ENCODE peak calls at places on chromosomes 12 and 14, in five cellular contexts. D is mammary epithelial cell, T is A673, G is fibroblast of lung, C is K562. E is an unnamed sample.

GRCh38 chr12:75660107-75660530 is 148.7 kb upstream of the KRR1 start:
- DNase-seq in D (peak; percentile 97), T (no peak), G (peak; percentile 95), C (no peak), E (peak; percentile 83)

GRCh38 chr14:55980970-55981369 is 137.2 kb upstream of the PELI2 start:
- DNase-seq in D (no peak), T (no peak), G (no peak), C (no peak), E (no peak)

GRCh38 chr12:54200412-54200811 is 11.6 kb upstream of the SMUG1 start:
- DNase-seq in D (no peak), T (no peak), G (no peak), C (peak; percentile 59), E (no peak)

GRCh38 chr14:85573406-85573805 is 43.5 kb downstream of the FLRT2 start:
- DNase-seq in D (no peak), T (no peak), G (peak; percentile 67), C (no peak), E (no peak)

GRCh38 chr14:36579573-36580140 is 2.8 kb downstream of the NKX2-8 start:
- DNase-seq in D (no peak), T (no peak), G (no peak), C (no peak), E (no peak)

GRCh38 chr14:104133496-104133895 is 4.9 kb upstream of the KIF26A start:
- DNase-seq in D (no peak), T (no peak), G (no peak), C (no peak), E (no peak)

GRCh38 chr12:115752913-115753726 is 524.4 kb downstream of the MED13L start:
- DNase-seq in D (peak; percentile 52), T (peak; percentile 62), G (peak; percentile 66), C (peak; percentile 48), E (peak; percentile 89)

GRCh38 chr12:30000401-30000800 is 216.7 kb upstream of the TMTC1 start:
- DNase-seq in D (no peak), T (peak; percentile 60), G (peak; percentile 87), C (no peak), E (no peak)

GRCh38 chr14:99790201-99790977 is 2.8 kb upstream of the EML1 start:
- DNase-seq in D (no peak), T (no peak), G (no peak), C (no peak), E (no peak)

GRCh38 chr14:101858791-101859537 is 97.5 kb downstream of the PPP2R5C start:
- DNase-seq in D (no peak), T (no peak), G (no peak), C (no peak), E (no peak)

GRCh38 chr14:52399886-52400599 is 85.9 kb downstream of the PTGER2 start:
- DNase-seq in D (no peak), T (peak; percentile 14), G (peak; percentile 41), C (no peak), E (peak; percentile 40)

GRCh38 chr12:47307680-47308399 is 228.1 kb upstream of the AMIGO2 start:
- DNase-seq in D (peak; percentile 65), T (peak; percentile 86), G (peak; percentile 65), C (peak; percentile 70), E (peak; percentile 84)

GRCh38 chr12:63821781-63822251 is 22.7 kb upstream of the SRGAP1 start:
- DNase-seq in D (peak; percentile 19), T (no peak), G (peak; percentile 23), C (no peak), E (no peak)

GRCh38 chr14:34223302-34224150 is 238.5 kb downstream of the SPTSSA start:
- DNase-seq in D (no peak), T (no peak), G (no peak), C (no peak), E (peak; percentile 26)

GRCh38 chr12:55974308-55974724 is 438 bp downstream of the RAB5B start:
- DNase-seq in D (peak; percentile 49), T (peak; percentile 27), G (peak; percentile 59), C (peak; percentile 67), E (peak; percentile 40)

GRCh38 chr12:104695453-104696148 is 238.9 kb downstream of the CHST11 start:
- DNase-seq in D (peak; percentile 78), T (no peak), G (peak; percentile 100), C (no peak), E (no peak)

GRCh38 chr14:80264698-80265097 is 53.4 kb upstream of the DIO2 start:
- DNase-seq in D (no peak), T (no peak), G (no peak), C (no peak), E (no peak)

GRCh38 chr12:75722714-75723200 is 211.3 kb upstream of the KRR1 start:
- DNase-seq in D (peak; percentile 85), T (peak; percentile 96), G (peak; percentile 95), C (peak; percentile 63), E (peak; percentile 88)

GRCh38 chr14:94126800-94127199 is 2.6 kb downstream of the IFI27L2 start:
- DNase-seq in D (no peak), T (no peak), G (no peak), C (no peak), E (no peak)

GRCh38 chr12:107319536-107320030 is 226.2 kb upstream of the CRY1 start:
- DNase-seq in D (peak; percentile 26), T (peak; percentile 45), G (peak; percentile 34), C (no peak), E (no peak)

GRCh38 chr12:128995619-128996018 is 142.3 kb downstream of the GLT1D1 start:
- DNase-seq in D (no peak), T (no peak), G (no peak), C (peak; percentile 17), E (no peak)

GRCh38 chr12:32155041-32155440 is 48.4 kb downstream of the BICD1 start:
- DNase-seq in D (no peak), T (no peak), G (no peak), C (no peak), E (no peak)

GRCh38 chr12:32151552-32151951 is 44.9 kb downstream of the BICD1 start:
- DNase-seq in D (peak; percentile 24), T (no peak), G (no peak), C (no peak), E (no peak)

GRCh38 chr12:32148372-32148771 is 41.7 kb downstream of the BICD1 start:
- DNase-seq in D (peak; percentile 55), T (no peak), G (peak; percentile 92), C (no peak), E (peak; percentile 69)

GRCh38 chr12:32149489-32149888 is 42.8 kb downstream of the BICD1 start:
- DNase-seq in D (no peak), T (no peak), G (no peak), C (no peak), E (no peak)

GRCh38 chr12:32151081-32151480 is 44.4 kb downstream of the BICD1 start:
- DNase-seq in D (no peak), T (no peak), G (no peak), C (no peak), E (no peak)
- TF ChIP-seq CTCF in D (no peak), T (no peak), G (no peak), C (no peak), E (no peak)

DNA sequence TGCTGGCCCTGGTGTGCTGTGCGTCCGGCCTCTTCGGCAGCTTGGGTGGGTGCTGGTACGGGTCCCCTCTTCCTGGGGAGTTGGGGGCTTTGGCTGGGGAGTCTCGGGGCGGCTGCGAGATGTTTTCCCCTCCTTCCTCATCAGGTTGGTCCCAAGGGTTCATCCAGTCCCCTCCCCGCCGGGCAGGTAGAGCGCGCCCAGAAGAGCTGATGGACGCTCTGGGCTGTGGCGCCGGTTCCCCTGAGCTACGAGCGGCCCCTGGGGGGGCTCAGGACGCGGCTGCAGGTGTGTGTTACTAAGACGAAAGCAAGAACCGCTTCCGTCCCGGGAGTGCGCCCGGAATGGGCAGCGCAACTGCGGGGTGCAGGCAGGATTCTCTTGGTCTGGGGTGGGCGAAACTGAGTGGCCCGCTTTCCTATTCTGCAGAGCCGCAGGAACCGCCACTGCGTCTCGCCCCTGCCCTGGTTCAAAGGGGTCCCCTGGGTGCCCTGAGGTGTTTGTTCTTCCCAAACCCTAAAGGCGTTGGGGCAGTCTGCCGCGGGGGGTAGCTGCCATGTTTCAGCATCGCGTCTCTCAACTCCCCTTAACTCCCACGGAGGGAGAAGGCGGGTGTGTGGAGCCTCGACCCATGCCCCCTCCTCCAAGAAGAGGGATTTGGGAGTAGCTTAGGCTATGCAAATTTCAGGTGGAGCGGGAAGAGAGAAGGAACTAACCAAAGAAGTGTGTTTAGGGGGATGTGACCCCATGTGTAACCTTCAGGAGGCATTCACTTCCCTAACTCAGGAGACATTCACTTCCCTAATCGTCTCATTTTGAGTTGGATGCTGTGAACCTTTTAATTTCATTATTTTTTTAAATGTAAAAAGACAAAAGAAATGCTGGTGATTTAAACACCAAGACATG is 1.2 kb downstream of the SLC24A4 start:
- DNase-seq in D (peak; percentile 1), T (no peak), G (no peak), C (no peak), E (no peak)
- TF ChIP-seq EZH2 in D (no peak), T (no peak), G (no peak), C (no peak), E (no peak)

GRCh38 chr12:45707241-45707857 is 22.2 kb upstream of the ARID2 start:
- DNase-seq in D (no peak), T (no peak), G (no peak), C (no peak), E (no peak)
- H3K4me3 ChIP-seq in D (no peak overlapping the region), T (no peak overlapping the region), G (no peak overlapping the region), C (no peak overlapping the region), E (no peak overlapping the region)

DNA sequence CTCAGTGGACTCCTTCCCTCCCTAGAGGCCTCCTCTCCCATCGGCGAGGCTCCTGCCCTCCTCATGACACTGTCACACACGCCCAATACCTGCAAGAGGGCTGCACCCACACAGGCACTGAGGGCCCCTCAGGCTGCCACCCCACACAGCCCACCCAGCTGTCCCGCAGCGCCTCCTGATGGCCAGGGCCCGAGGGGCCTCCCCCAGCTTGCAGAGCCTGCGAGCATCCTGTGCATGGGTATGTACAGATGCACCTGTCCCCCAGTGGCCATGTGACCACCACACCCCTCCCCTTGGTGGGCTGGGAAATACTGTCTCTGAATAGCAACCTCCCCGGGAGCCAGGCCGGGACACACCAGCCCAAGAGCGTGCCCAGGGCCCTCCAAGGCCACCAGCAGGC is 19.0 kb upstream of the NUDT14 start:
- DNase-seq in D (no peak), T (no peak), G (no peak), C (peak; percentile 30), E (no peak)
- TF ChIP-seq CTCF in D (no peak), T (peak; percentile 56), G (no peak), C (peak; percentile 45), E (peak; percentile 45)

DNA sequence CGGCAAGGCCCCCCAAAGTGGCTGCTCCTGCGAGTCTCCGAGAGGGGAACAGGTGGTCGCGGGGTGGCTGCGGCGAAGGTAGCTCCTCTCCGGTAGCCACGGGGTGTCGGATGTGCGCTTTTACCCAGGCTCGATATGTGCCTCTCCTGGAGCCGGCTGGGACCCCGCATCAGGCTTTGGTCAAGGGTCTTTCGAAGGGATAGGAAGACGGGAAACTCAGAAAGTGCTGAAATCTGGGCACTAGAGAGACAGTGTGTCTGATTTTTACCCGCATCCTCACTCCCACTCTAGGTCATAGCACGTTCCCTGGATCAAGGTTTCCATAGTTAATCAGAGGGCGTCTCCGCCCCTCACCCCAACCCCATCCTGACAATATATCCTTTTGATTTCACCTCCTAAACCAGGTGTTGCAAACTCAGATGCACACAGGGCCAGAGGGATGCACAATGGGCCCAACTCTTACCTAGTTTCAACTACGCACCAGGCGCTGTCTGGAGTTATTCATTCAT is 156.9 kb downstream of the PTPN11 start:
- DNase-seq in D (no peak), T (no peak), G (no peak), C (no peak), E (no peak)
- TF ChIP-seq EZH2 in D (no peak), T (no peak), G (no peak), C (no peak), E (no peak)

GRCh38 chr12:52944683-52945388 is 4.1 kb upstream of the KRT18 start:
- DNase-seq in D (no peak), T (no peak), G (no peak), C (no peak), E (no peak)
- H3K4me3 ChIP-seq in D (no peak overlapping the region), T (no peak overlapping the region), G (no peak overlapping the region), C (no peak overlapping the region), E (peak overlapping the region; percentile 35)